ENCODE peak calls at places on chromosomes 11 and 22, in six cellular contexts. D, P, V, L, C and J are unnamed samples. For H3K4me1, the result is how much of the 10 kb centered on the place peaks cover.

GRCh38 chr11:103926990-103927389 is 109.5 kb upstream of the DDI1 start:
- DNase-seq in L (peak), D (no peak), C (no peak), V (no peak), P (no peak), J (no peak)

GRCh38 chr11:35166369-35167360 is 27.7 kb downstream of the CD44 start:
- DNase-seq in D (peak), L (no peak), V (no peak), C (no peak), P (no peak), J (peak)

GRCh38 chr22:47297261-47298016 is 535.0 kb downstream of the TBC1D22A start:
- DNase-seq in V (no peak), P (no peak), L (no peak), D (no peak), C (no peak), J (peak)

GRCh38 chr11:94175545-94175944 is 46.9 kb downstream of the PANX1 start:
- DNase-seq in C (no peak), D (no peak), V (no peak), L (no peak), P (no peak), J (no peak)

GRCh38 chr11:5348516-5349194 is 2.7 kb upstream of the OR51B6 start:
- DNase-seq in D (no peak), C (no peak), V (no peak), L (no peak), P (no peak), J (no peak)

GRCh38 chr11:19232910-19233503 is 7.7 kb downstream of the E2F8 start:
- DNase-seq in C (no peak), V (no peak), L (no peak), D (no peak), P (no peak), J (no peak)

GRCh38 chr11:116576523-116576922 is 196.3 kb downstream of the BUD13 start:
- DNase-seq in L (no peak), P (no peak), D (no peak), C (peak), V (no peak), J (no peak)

GRCh38 chr11:62842171-62842717 is 2.9 kb upstream of the WDR74 start:
- DNase-seq in L (no peak), C (no peak), V (peak), D (peak), P (peak), J (peak)

GRCh38 chr22:33519974-33520903 is 400.0 kb downstream of the LARGE1 start:
- DNase-seq in V (no peak), L (no peak), C (no peak), P (no peak), D (no peak), J (no peak)

GRCh38 chr11:124837491-124837856 is 27.8 kb upstream of the ROBO3 start:
- DNase-seq in V (peak), D (no peak), L (peak), C (peak), P (no peak), J (no peak)

GRCh38 chr11:35662649-35663407 is at the start of gene TRIM44:
- DNase-seq in V (peak), P (peak), D (peak), L (peak), C (peak), J (peak)

GRCh38 chr11:111523343-111523742 is 8.8 kb downstream of the HOATZ start:
- DNase-seq in L (no peak), P (no peak), C (no peak), V (no peak), D (no peak), J (no peak)

GRCh38 chr11:126132319-126132718 is 69.7 kb upstream of the CDON start:
- DNase-seq in D (no peak), V (peak), L (no peak), P (peak), C (no peak), J (no peak)

GRCh38 chr11:16809901-16810668 is 71.6 kb downstream of the C11orf58 start:
- DNase-seq in L (no peak), V (no peak), D (no peak), C (no peak), P (peak), J (peak)

GRCh38 chr22:30636226-30637077 is 871 bp downstream of the SLC35E4 start:
- DNase-seq in L (peak), C (no peak), D (no peak), V (no peak), P (peak), J (no peak)

GRCh38 chr11:117996058-117996457 is 9.9 kb downstream of the IL10RA start:
- DNase-seq in D (no peak), C (no peak), V (no peak), P (peak), L (no peak), J (no peak)

GRCh38 chr22:25930083-25930482 is 188.1 kb downstream of the MYO18B start:
- DNase-seq in D (no peak), L (no peak), C (no peak), P (no peak), V (no peak), J (no peak)

GRCh38 chr22:46075764-46076531 is 74.4 kb upstream of the PPARA start:
- DNase-seq in P (peak), D (peak), C (no peak), L (no peak), V (no peak), J (no peak)

GRCh38 chr22:44407404-44408226 is 90.4 kb downstream of the RTL6 start:
- DNase-seq in V (no peak), C (no peak), P (peak), L (no peak), D (peak), J (no peak)

GRCh38 chr11:70034740-70035365 is 43.3 kb upstream of the ANO1 start:
- DNase-seq in V (no peak), D (no peak), C (no peak), L (no peak), P (no peak), J (peak)

GRCh38 chr11:3627291-3627690 is 14.5 kb downstream of the ART5 start:
- DNase-seq in C (no peak), L (no peak), V (peak), D (no peak), P (no peak), J (no peak)

GRCh38 chr22:20885557-20886323 is 26.9 kb downstream of the SNAP29 start:
- DNase-seq in V (peak), L (peak), P (peak), D (no peak), C (peak), J (peak)

GRCh38 chr11:14059491-14059890 is 97.0 kb downstream of the SPON1 start:
- DNase-seq in P (no peak), L (no peak), D (no peak), C (no peak), V (no peak), J (no peak)

GRCh38 chr11:31450841-31451240 is 58.6 kb downstream of the IMMP1L start:
- DNase-seq in D (no peak), V (no peak), C (peak), L (no peak), P (no peak), J (no peak)

GRCh38 chr22:45001653-45002052 is 8.2 kb downstream of the PHF21B start:
- DNase-seq in V (no peak), P (no peak), L (no peak), D (no peak), C (no peak), J (no peak)

GRCh38 chr22:44218071-44218470 is 37.3 kb downstream of the PARVG start:
- DNase-seq in P (no peak), C (no peak), D (no peak), L (no peak), V (no peak), J (no peak)

GRCh38 chr11:7353100-7353499 is 101.4 kb downstream of the SYT9 start:
- DNase-seq in L (peak), D (no peak), V (peak), C (peak), P (no peak), J (no peak)

GRCh38 chr11:14248577-14248976 is 110.4 kb downstream of the RRAS2 start:
- DNase-seq in L (peak), D (no peak), P (no peak), C (no peak), V (no peak), J (no peak)

GRCh38 chr22:39514373-39514973 is 5.9 kb upstream of the ATF4 start:
- DNase-seq in C (no peak), V (peak), P (no peak), L (peak), D (peak), J (peak)

GRCh38 chr11:131305005-131305404 is 65.4 kb upstream of the NTM start:
- DNase-seq in L (no peak), V (no peak), D (no peak), C (no peak), P (no peak), J (no peak)

GRCh38 chr11:105164226-105164625 is 24.7 kb upstream of the CARD18 start:
- DNase-seq in D (no peak), C (no peak), L (no peak), V (no peak), P (no peak), J (no peak)

GRCh38 chr11:130435671-130436070 is 7.3 kb upstream of the ADAMTS8 start:
- DNase-seq in C (no peak), D (no peak), V (no peak), L (no peak), P (no peak), J (no peak)

GRCh38 chr11:100676901-100677300 is 10.2 kb upstream of the ARHGAP42 start:
- DNase-seq in C (peak), P (no peak), V (no peak), L (no peak), D (no peak), J (no peak)

GRCh38 chr11:35418847-35419712 is at the start of gene SLC1A2:
- DNase-seq in L (peak), V (peak), P (no peak), C (no peak), D (no peak), J (no peak)

GRCh38 chr11:2436013-2436520 is 8.2 kb downstream of the TRPM5 start:
- DNase-seq in C (no peak), L (no peak), P (no peak), V (no peak), D (peak), J (no peak)

GRCh38 chr11:132101861-132102260 is 731.4 kb downstream of the NTM start:
- DNase-seq in P (no peak), L (no peak), D (no peak), C (no peak), V (no peak), J (no peak)

GRCh38 chr11:35798983-35799382 is 136.4 kb downstream of the TRIM44 start:
- DNase-seq in D (no peak), P (no peak), C (no peak), L (no peak), V (no peak), J (no peak)

GRCh38 chr11:27315816-27316215 is 47.2 kb downstream of the CCDC34 start:
- DNase-seq in V (no peak), C (no peak), L (no peak), D (no peak), P (no peak), J (no peak)

GRCh38 chr11:33072465-33072864 is 33.1 kb downstream of the TCP11L1 start:
- DNase-seq in P (no peak), L (no peak), C (no peak), V (no peak), D (no peak), J (no peak)

GRCh38 chr11:77107950-77108349 is 5.3 kb downstream of the OMP start:
- DNase-seq in C (peak), D (no peak), L (no peak), P (peak), V (peak), J (no peak)
- H3K4me1 ChIP-seq in C (under half), D (under half), L (under half), P (under half), V (under half), J (under half)

DNA sequence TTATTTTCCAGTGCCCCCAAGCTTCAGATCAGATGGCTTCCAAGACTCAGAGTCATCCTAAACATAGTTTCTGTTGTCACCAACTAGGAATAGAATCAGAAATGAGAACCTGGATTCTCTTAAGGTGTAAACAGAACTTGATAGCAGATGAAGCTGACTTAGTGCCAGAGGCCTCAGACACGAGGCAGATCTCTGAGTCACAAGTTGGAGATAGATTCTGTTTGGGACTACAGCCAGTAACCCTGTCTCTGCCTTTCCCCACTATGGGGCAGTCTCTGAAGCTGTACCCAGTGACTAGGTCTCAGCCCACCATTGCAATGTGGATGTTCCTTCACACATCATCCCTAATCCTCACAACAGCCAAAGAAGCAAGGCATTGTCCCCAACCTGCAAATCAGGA is 25.4 kb downstream of the NEU3 start:
- DNase-seq in D (no peak), C (no peak), P (no peak), L (no peak), V (peak), J (no peak)
- H3K4me1 ChIP-seq in D (under half), C (under half), P (under half), L (under half), V (under half), J (under half)

GRCh38 chr11:44083906-44084305 is 11.6 kb upstream of the EXT2 start:
- DNase-seq in D (no peak), C (no peak), L (no peak), V (no peak), P (no peak), J (no peak)
- H3K4me1 ChIP-seq in D (under half), C (under half), L (under half), V (under half), P (under half), J (under half)

GRCh38 chr11:60870276-60870675 is 2.9 kb downstream of the ZP1 start:
- DNase-seq in P (peak), L (peak), D (peak), V (no peak), C (no peak), J (no peak)
- H3K4me1 ChIP-seq in P (under half), L (under half), D (under half), V (under half), C (under half), J (under half)

GRCh38 chr11:113241190-113242051 is 73.0 kb upstream of the TTC12 start:
- DNase-seq in P (no peak), L (no peak), C (no peak), D (no peak), V (no peak), J (no peak)

GRCh38 chr11:113242060-113242459 is 72.3 kb upstream of the TTC12 start:
- DNase-seq in P (no peak), V (no peak), L (no peak), C (no peak), D (no peak), J (no peak)

GRCh38 chr11:113240389-113240788 is 74.0 kb upstream of the TTC12 start:
- DNase-seq in C (no peak), P (no peak), V (no peak), D (no peak), L (no peak), J (no peak)

GRCh38 chr11:113238721-113239120 is 75.7 kb upstream of the TTC12 start:
- DNase-seq in L (no peak), D (no peak), P (no peak), V (no peak), C (no peak), J (no peak)

GRCh38 chr11:113240790-113241189 is 73.6 kb upstream of the TTC12 start:
- DNase-seq in C (no peak), P (no peak), L (no peak), V (peak), D (no peak), J (no peak)
- H3K4me1 ChIP-seq in C (under half), P (under half), L (under half), V (under half), D (under half), J (under half)

GRCh38 chr11:114200351-114200750 is 95.8 kb upstream of the NNMT start:
- DNase-seq in V (no peak), L (no peak), C (no peak), P (no peak), D (no peak), J (no peak)
- H3K4me1 ChIP-seq in V (under half), L (under half), C (under half), P (half or more), D (under half), J (under half)

GRCh38 chr11:10514713-10515112 is 26.3 kb downstream of the RNF141 start:
- DNase-seq in C (no peak), V (no peak), P (no peak), D (no peak), L (no peak), J (no peak)
- H3K4me1 ChIP-seq in C (under half), V (under half), P (under half), D (under half), L (under half), J (under half)

DNA sequence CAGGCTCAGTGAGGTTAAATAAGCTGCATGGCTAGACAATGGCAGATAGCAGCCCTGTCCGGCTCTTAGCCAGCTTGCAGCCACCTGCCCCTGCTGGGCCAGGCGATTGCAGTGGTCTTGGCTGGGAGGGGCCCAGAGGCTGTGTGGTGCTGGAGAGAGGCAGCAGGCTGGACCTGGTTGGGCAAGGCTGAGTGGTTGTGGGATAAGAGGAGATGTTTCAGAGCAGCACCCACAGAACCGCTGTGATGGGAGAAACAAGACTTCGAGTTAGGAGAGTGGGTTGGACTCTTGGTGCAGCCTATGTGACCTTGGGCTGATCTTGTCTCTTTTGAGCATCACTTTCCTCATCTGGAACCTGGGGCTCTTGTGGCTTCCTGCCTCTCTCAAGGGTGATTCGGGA is 25.5 kb downstream of the PTPRJ start:
- DNase-seq in L (peak), P (no peak), C (no peak), D (no peak), V (no peak), J (no peak)
- H3K4me1 ChIP-seq in L (under half), P (under half), C (under half), D (half or more), V (under half), J (under half)

GRCh38 chr11:1148752-1149180 is 9.0 kb upstream of the MUC5AC start:
- DNase-seq in P (peak), C (no peak), L (no peak), V (peak), D (no peak), J (no peak)
- H3K4me1 ChIP-seq in P (under half), C (under half), L (under half), V (under half), D (under half), J (under half)

GRCh38 chr11:119363874-119364590 is 17.5 kb downstream of the USP2 start:
- DNase-seq in V (peak), D (peak), P (peak), C (no peak), L (peak), J (no peak)

GRCh38 chr11:119366690-119367620 is 14.5 kb downstream of the USP2 start:
- DNase-seq in L (no peak), P (no peak), C (no peak), V (peak), D (no peak), J (no peak)

GRCh38 chr11:119362741-119363080 is 16.2 kb upstream of the MFRP start:
- DNase-seq in C (no peak), D (no peak), V (no peak), L (no peak), P (no peak), J (no peak)

GRCh38 chr11:119363081-119363861 is 16.8 kb upstream of the MFRP start:
- DNase-seq in C (no peak), V (no peak), D (no peak), L (no peak), P (no peak), J (no peak)

GRCh38 chr11:119365071-119365591 is 16.4 kb downstream of the USP2 start:
- DNase-seq in C (no peak), P (no peak), V (no peak), D (no peak), L (no peak), J (no peak)
- H3K4me1 ChIP-seq in C (half or more), P (under half), V (half or more), D (under half), L (under half), J (half or more)